ENCODE peak calls at places on chromosomes 16 and 17, in four cellular contexts. One of them, this sample, is unnamed.

GRCh38 chr16:62950351-62950750 is 914.1 kb upstream of the CDH8 start:
- DNase-seq in suprapubic skin: no peak
- DNase-seq in breast epithelium: no peak
- DNase-seq in heart left ventricle: no peak
- DNase-seq in this sample: no peak

GRCh38 chr16:81514568-81515258 is 70.1 kb downstream of the CMIP start:
- DNase-seq in suprapubic skin: no peak
- DNase-seq in breast epithelium: no peak
- DNase-seq in heart left ventricle: no peak
- DNase-seq in this sample: no peak

GRCh38 chr16:86580798-86581185 is 2.4 kb downstream of the FOXL1 start:
- DNase-seq in suprapubic skin: no peak
- DNase-seq in breast epithelium: no peak
- DNase-seq in heart left ventricle: no peak
- DNase-seq in this sample: no peak

GRCh38 chr17:62778990-62779681 is 29.0 kb downstream of the MARCHF10 start:
- DNase-seq in suprapubic skin: peak; percentile 69
- DNase-seq in breast epithelium: peak; percentile 61
- DNase-seq in heart left ventricle: no peak
- DNase-seq in this sample: no peak

GRCh38 chr16:19284207-19284606 is 1.3 kb upstream of the CLEC19A start:
- DNase-seq in suprapubic skin: no peak
- DNase-seq in breast epithelium: peak; percentile 94
- DNase-seq in heart left ventricle: no peak
- DNase-seq in this sample: peak; percentile 85

GRCh38 chr16:27237229-27238015 is 31.1 kb downstream of the NSMCE1 start:
- DNase-seq in suprapubic skin: no peak
- DNase-seq in breast epithelium: peak; percentile 75
- DNase-seq in heart left ventricle: peak; percentile 38
- DNase-seq in this sample: peak; percentile 55

GRCh38 chr17:5719976-5720375 is 135.7 kb upstream of the NLRP1 start:
- DNase-seq in suprapubic skin: no peak
- DNase-seq in breast epithelium: no peak
- DNase-seq in heart left ventricle: no peak
- DNase-seq in this sample: no peak

GRCh38 chr16:15403392-15403995 is 7.9 kb downstream of the MPV17L start:
- DNase-seq in suprapubic skin: no peak
- DNase-seq in breast epithelium: no peak
- DNase-seq in heart left ventricle: no peak
- DNase-seq in this sample: no peak

GRCh38 chr16:66988197-66988788 is at the start of gene CES4A:
- DNase-seq in suprapubic skin: no peak
- DNase-seq in breast epithelium: no peak
- DNase-seq in heart left ventricle: no peak
- DNase-seq in this sample: peak; percentile 72

GRCh38 chr16:75095204-75095621 is 21.4 kb downstream of the LDHD start:
- DNase-seq in suprapubic skin: no peak
- DNase-seq in breast epithelium: no peak
- DNase-seq in heart left ventricle: no peak
- DNase-seq in this sample: no peak

GRCh38 chr16:51666074-51666473 is 515.0 kb upstream of the SALL1 start:
- DNase-seq in suprapubic skin: no peak
- DNase-seq in breast epithelium: no peak
- DNase-seq in heart left ventricle: no peak
- DNase-seq in this sample: no peak

GRCh38 chr17:19728114-19728495 is 11.7 kb upstream of the SLC47A2 start:
- DNase-seq in suprapubic skin: peak; percentile 95
- DNase-seq in breast epithelium: peak; percentile 97
- DNase-seq in heart left ventricle: peak; percentile 95
- DNase-seq in this sample: peak; percentile 95

GRCh38 chr16:75946058-75946457 is 219.8 kb upstream of the CPHXL start:
- DNase-seq in suprapubic skin: no peak
- DNase-seq in breast epithelium: no peak
- DNase-seq in heart left ventricle: no peak
- DNase-seq in this sample: no peak

GRCh38 chr17:50638851-50639767 is 4.4 kb downstream of the ABCC3 start:
- DNase-seq in suprapubic skin: peak; percentile 89
- DNase-seq in breast epithelium: peak; percentile 97
- DNase-seq in heart left ventricle: peak; percentile 93
- DNase-seq in this sample: peak; percentile 99

GRCh38 chr16:6574146-6574545 is 758.5 kb upstream of the RBFOX1 start:
- DNase-seq in suprapubic skin: no peak
- DNase-seq in breast epithelium: no peak
- DNase-seq in heart left ventricle: no peak
- DNase-seq in this sample: no peak

GRCh38 chr16:11743308-11744074 is 834 bp upstream of the TXNDC11 start:
- DNase-seq in suprapubic skin: peak; percentile 82
- DNase-seq in breast epithelium: peak; percentile 46
- DNase-seq in heart left ventricle: peak; percentile 37
- DNase-seq in this sample: peak; percentile 77

GRCh38 chr16:10992797-10993196 is 48.4 kb downstream of the CLEC16A start:
- DNase-seq in suprapubic skin: no peak
- DNase-seq in breast epithelium: no peak
- DNase-seq in heart left ventricle: no peak
- DNase-seq in this sample: peak; percentile 63

GRCh38 chr17:31266042-31266441 is 31.0 kb downstream of the OMG start:
- DNase-seq in suprapubic skin: no peak
- DNase-seq in breast epithelium: no peak
- DNase-seq in heart left ventricle: no peak
- DNase-seq in this sample: no peak

GRCh38 chr16:31177136-31177535 is 2.8 kb upstream of the FUS start:
- DNase-seq in suprapubic skin: no peak
- DNase-seq in breast epithelium: no peak
- DNase-seq in heart left ventricle: no peak
- DNase-seq in this sample: peak; percentile 34

GRCh38 chr16:85312642-85313540 is 200.6 kb upstream of the CIBAR2 start:
- DNase-seq in suprapubic skin: no peak
- DNase-seq in breast epithelium: no peak
- DNase-seq in heart left ventricle: no peak
- DNase-seq in this sample: peak; percentile 83

GRCh38 chr17:5530265-5530782 is 44.0 kb downstream of the MIS12 start:
- DNase-seq in suprapubic skin: peak; percentile 34
- DNase-seq in breast epithelium: no peak
- DNase-seq in heart left ventricle: no peak
- DNase-seq in this sample: no peak

GRCh38 chr17:78299052-78299451 is 60.8 kb downstream of the SOCS3 start:
- DNase-seq in suprapubic skin: no peak
- DNase-seq in breast epithelium: no peak
- DNase-seq in heart left ventricle: no peak
- DNase-seq in this sample: no peak

GRCh38 chr17:74957935-74958549 is 14.5 kb downstream of the HID1 start:
- DNase-seq in suprapubic skin: peak; percentile 89
- DNase-seq in breast epithelium: peak; percentile 48
- DNase-seq in heart left ventricle: peak; percentile 75
- DNase-seq in this sample: peak; percentile 87

GRCh38 chr16:84603115-84603816 is 14.6 kb downstream of the COTL1 start:
- DNase-seq in suprapubic skin: peak; percentile 89
- DNase-seq in breast epithelium: no peak
- DNase-seq in heart left ventricle: peak; percentile 86
- DNase-seq in this sample: peak; percentile 86

GRCh38 chr17:51200295-51200694 is 34.1 kb downstream of the NME2 start:
- DNase-seq in suprapubic skin: no peak
- DNase-seq in breast epithelium: no peak
- DNase-seq in heart left ventricle: no peak
- DNase-seq in this sample: no peak

GRCh38 chr16:4136229-4136813 is 20.1 kb upstream of the ADCY9 start:
- DNase-seq in suprapubic skin: no peak
- DNase-seq in breast epithelium: peak; percentile 88
- DNase-seq in heart left ventricle: no peak
- DNase-seq in this sample: no peak

GRCh38 chr17:40648326-40648968 is 829 bp upstream of the SMARCE1 start:
- DNase-seq in suprapubic skin: no peak
- DNase-seq in breast epithelium: no peak
- DNase-seq in heart left ventricle: no peak
- DNase-seq in this sample: no peak

DNA sequence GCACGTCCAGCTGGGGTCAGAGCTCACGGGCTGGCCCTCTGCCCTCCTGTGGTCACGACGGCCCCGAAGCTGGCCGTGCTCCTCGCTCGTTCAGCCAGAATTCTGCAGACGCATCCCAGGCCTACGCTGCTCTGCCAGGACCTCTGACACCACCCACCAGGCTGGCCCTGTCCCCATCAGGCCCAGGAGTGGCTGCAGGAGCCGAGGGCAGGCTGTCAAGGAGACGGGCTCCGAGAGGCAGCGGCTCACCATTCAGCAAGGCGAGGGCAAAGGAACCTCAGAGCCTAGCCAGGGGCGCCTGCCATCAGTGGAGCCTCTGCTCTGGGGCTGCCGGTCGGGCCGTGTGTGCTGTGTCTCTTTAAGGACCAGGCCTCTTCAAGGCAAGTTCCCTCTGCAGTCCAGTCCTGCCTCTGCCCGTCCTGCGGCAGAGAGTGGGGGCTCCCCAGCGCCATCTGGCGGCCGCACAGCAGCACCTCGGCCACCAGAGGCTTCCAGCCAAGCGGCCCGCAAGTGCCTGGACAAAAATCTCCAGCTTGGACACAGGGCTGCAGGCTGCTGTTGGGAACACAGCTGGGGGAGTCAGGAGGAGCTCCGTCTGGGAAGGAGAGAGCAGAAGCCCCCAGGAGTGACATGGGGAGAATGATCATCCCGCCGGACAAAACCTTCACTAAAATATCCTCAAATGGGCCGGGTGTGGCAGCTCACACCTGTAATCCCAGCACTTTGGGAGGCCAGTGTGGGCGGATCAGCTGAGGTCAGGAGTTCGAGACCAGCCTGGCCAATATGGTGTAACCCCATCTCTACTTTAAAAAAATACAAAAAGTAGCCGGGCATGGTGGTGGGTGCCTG is 7.4 kb upstream of the ABR start:
- DNase-seq in suprapubic skin: peak; percentile 92
- DNase-seq in breast epithelium: peak; percentile 72
- DNase-seq in heart left ventricle: peak; percentile 91
- DNase-seq in this sample: peak; percentile 89
- H3K4me1 ChIP-seq in suprapubic skin: peaks cover 59% of the 10 kb centered on the region
- H3K4me1 ChIP-seq in breast epithelium: peaks cover 7% of the 10 kb centered on the region
- H3K4me1 ChIP-seq in heart left ventricle: peaks cover 41% of the 10 kb centered on the region
- H3K4me1 ChIP-seq in this sample: peaks cover 28% of the 10 kb centered on the region

DNA sequence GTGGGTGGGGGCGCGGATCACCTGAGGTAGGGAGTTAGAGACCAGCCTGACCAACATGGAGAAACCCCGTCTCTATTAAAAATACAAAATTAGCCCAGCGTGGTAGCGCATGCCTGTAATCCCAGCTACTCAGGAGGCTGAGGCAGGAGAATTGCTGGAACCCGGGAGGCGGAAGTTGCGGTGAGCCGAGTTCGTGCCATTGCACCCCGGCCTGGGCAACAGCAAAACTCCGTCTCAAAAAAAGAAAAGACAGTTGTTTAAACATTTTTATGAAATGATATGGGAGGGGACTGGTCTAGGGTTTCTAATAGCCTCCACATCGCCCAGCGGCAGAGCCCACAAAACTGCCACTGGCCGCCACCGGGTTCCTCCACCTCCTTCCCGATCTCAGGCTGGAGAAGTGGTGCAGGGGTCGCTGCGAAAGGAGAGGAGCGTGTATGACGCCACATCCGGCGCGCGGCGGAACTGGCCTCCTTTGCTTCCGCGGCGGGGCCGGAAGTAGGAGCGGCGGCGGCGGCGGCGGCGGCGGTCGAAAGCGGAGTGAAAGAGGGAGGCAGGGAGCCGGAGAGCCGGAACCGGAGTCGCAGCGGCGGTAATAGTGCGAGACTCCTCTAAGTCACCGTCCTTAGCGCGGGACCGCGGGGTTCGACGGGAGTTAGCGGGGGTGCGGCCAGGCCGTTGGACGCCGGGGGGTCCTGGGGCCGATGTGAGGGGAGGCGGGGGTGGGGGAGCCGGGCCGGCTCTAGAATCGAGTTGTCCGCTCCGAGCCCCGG is at the start of gene PPP4C:
- DNase-seq in suprapubic skin: peak; percentile 96
- DNase-seq in breast epithelium: peak; percentile 80
- DNase-seq in heart left ventricle: peak; percentile 94
- DNase-seq in this sample: peak; percentile 94
- TF ChIP-seq POLR2A in suprapubic skin: no peak
- TF ChIP-seq POLR2A in breast epithelium: peak; percentile 82
- TF ChIP-seq POLR2A in heart left ventricle: peak; percentile 76
- TF ChIP-seq POLR2A in this sample: peak; percentile 78

DNA sequence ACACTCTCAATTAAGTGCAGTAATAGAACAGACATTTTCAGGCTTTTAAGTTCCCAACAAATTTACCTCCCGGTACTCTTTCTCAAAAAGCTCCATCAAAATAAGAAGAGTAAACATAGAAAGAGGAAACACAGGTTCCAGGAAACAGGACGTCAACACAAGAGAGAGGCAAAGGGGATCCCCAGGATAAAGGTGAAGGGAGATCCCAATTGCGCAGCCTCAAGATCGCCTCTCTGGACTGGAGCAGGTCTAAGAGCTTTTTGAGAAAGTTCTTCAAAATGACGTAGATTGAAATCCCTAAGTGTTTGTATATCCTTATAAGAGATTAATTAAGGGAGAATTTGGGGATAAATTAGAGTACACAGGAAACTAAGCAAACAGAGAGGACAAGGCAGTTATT is 3.9 kb upstream of the FXR2 start:
- DNase-seq in suprapubic skin: no peak
- DNase-seq in breast epithelium: no peak
- DNase-seq in heart left ventricle: no peak
- DNase-seq in this sample: no peak
- H3K9me3 ChIP-seq in suprapubic skin: no peaks in the 10 kb centered on the region
- H3K9me3 ChIP-seq in breast epithelium: no peaks in the 10 kb centered on the region
- H3K9me3 ChIP-seq in heart left ventricle: no peaks in the 10 kb centered on the region
- H3K9me3 ChIP-seq in this sample: no peaks in the 10 kb centered on the region

GRCh38 chr17:17788967-17789366 is 47.8 kb downstream of the SREBF1 start:
- DNase-seq in suprapubic skin: no peak
- DNase-seq in breast epithelium: no peak
- DNase-seq in heart left ventricle: no peak
- DNase-seq in this sample: no peak
- H3K4me1 ChIP-seq in suprapubic skin: peaks cover 40% of the 10 kb centered on the region
- H3K4me1 ChIP-seq in breast epithelium: peaks cover 6% of the 10 kb centered on the region
- H3K4me1 ChIP-seq in heart left ventricle: peaks cover 51% of the 10 kb centered on the region
- H3K4me1 ChIP-seq in this sample: peaks cover 18% of the 10 kb centered on the region

GRCh38 chr17:79836952-79837887 is 2.0 kb downstream of the CBX4 start:
- DNase-seq in suprapubic skin: no peak
- DNase-seq in breast epithelium: peak; percentile 91
- DNase-seq in heart left ventricle: peak; percentile 90
- DNase-seq in this sample: peak; percentile 95
- TF ChIP-seq POLR2A in suprapubic skin: no peak
- TF ChIP-seq POLR2A in breast epithelium: no peak
- TF ChIP-seq POLR2A in heart left ventricle: peak; percentile 6
- TF ChIP-seq POLR2A in this sample: peak; percentile 82

GRCh38 chr16:35575432-35575821 is 2116.0 kb downstream of the TP53TG3F start:
- DNase-seq in suprapubic skin: no peak
- DNase-seq in breast epithelium: no peak
- DNase-seq in heart left ventricle: no peak
- DNase-seq in this sample: no peak
- H3K9me3 ChIP-seq in suprapubic skin: no peaks in the 10 kb centered on the region
- H3K9me3 ChIP-seq in breast epithelium: peaks cover 59% of the 10 kb centered on the region
- H3K9me3 ChIP-seq in heart left ventricle: peaks cover 13% of the 10 kb centered on the region
- H3K9me3 ChIP-seq in this sample: no peaks in the 10 kb centered on the region

This sample was measured in adrenal gland.